ENCODE peak calls at places on chromosomes 4 and X, in nine cellular contexts. G is ecto neural progenitor cell; T is GM03348; K is bronchial epithelial cell; P is RPMI7951; H is fibroblast of lung; B is NCI-H1092; J is Right ventricle myocardium superior; R is activated effector memory CD4-positive, alpha-beta T cell treated with anti-CD3 and anti-CD28 coated beads, Interleukin-2, amount 50 U/mL, for 16 hours. U is an unnamed sample.

GRCh38 chrX:78092296-78092695 is 11.8 kb upstream of the PGK1 start:
- DNase-seq in G (peak), T (peak), K (peak), P (peak), H (peak), B (no peak), J (no peak), R (no peak), U (no peak)

GRCh38 chrX:31265383-31265782 is 193.5 kb upstream of the FTHL17 start:
- DNase-seq in G (no peak), T (no peak), K (no peak), P (no peak), H (no peak), B (no peak), J (no peak), R (no peak), U (no peak)

GRCh38 chr4:10106421-10107039 is 10.1 kb downstream of the WDR1 start:
- DNase-seq in G (no peak), T (peak), K (peak), P (peak), H (peak), B (no peak), J (peak), R (peak), U (no peak)

GRCh38 chrX:43456056-43456455 is 200.0 kb upstream of the MAOA start:
- DNase-seq in G (no peak), T (no peak), K (no peak), P (no peak), H (no peak), B (no peak), J (no peak), R (no peak), U (no peak)

GRCh38 chr4:83025563-83025962 is 9.4 kb upstream of the COPS4 start:
- DNase-seq in G (no peak), T (no peak), K (no peak), P (no peak), H (no peak), B (no peak), J (no peak), R (no peak), U (peak)

GRCh38 chr4:37970702-37971101 is 10.5 kb downstream of the PTTG2 start:
- DNase-seq in G (no peak), T (peak), K (peak), P (peak), H (peak), B (no peak), J (peak), R (peak), U (no peak)

GRCh38 chr4:122758033-122758432 is 25.5 kb downstream of the BBS12 start:
- DNase-seq in G (no peak), T (peak), K (peak), P (peak), H (peak), B (no peak), J (no peak), R (no peak), U (no peak)

GRCh38 chrX:46326161-46326560 is 219.1 kb downstream of the ZNF674 start:
- DNase-seq in G (no peak), T (no peak), K (peak), P (peak), H (peak), B (no peak), J (no peak), R (no peak), U (no peak)

GRCh38 chr4:16169491-16169890 is 56.8 kb downstream of the TAPT1 start:
- DNase-seq in G (no peak), T (no peak), K (no peak), P (no peak), H (no peak), B (no peak), J (no peak), R (peak), U (no peak)

GRCh38 chr4:138650917-138651564 is 364.5 kb upstream of the NOCT start:
- DNase-seq in G (no peak), T (peak), K (peak), P (peak), H (peak), B (no peak), J (no peak), R (no peak), U (no peak)

GRCh38 chrX:13888284-13888683 is 71.4 kb upstream of the GPM6B start:
- DNase-seq in G (no peak), T (no peak), K (no peak), P (peak), H (no peak), B (no peak), J (no peak), R (no peak), U (no peak)

GRCh38 chrX:6291444-6291843 is 62.8 kb upstream of the NLGN4X start:
- DNase-seq in G (no peak), T (no peak), K (no peak), P (no peak), H (no peak), B (no peak), J (no peak), R (no peak), U (no peak)

GRCh38 chr4:41572414-41572986 is 34.5 kb downstream of the LIMCH1 start:
- DNase-seq in G (no peak), T (no peak), K (no peak), P (no peak), H (no peak), B (no peak), J (no peak), R (no peak), U (no peak)

GRCh38 chrX:136708348-136708747 is 60.4 kb downstream of the CD40LG start:
- DNase-seq in G (no peak), T (no peak), K (peak), P (no peak), H (no peak), B (no peak), J (no peak), R (no peak), U (no peak)

GRCh38 chrX:53153581-53153980 is 59.6 kb downstream of the KANTR start:
- DNase-seq in G (no peak), T (no peak), K (no peak), P (no peak), H (no peak), B (no peak), J (no peak), R (no peak), U (no peak)

GRCh38 chr4:119543794-119544193 is 84.8 kb downstream of the PDE5A start:
- DNase-seq in G (no peak), T (no peak), K (no peak), P (no peak), H (no peak), B (no peak), J (no peak), R (no peak), U (no peak)

GRCh38 chr4:82968972-82969371 is 41.7 kb downstream of the LIN54 start:
- DNase-seq in G (no peak), T (no peak), K (no peak), P (no peak), H (no peak), B (no peak), J (no peak), R (no peak), U (no peak)

GRCh38 chrX:112901821-112902732 is 61.4 kb upstream of the AMOT start:
- DNase-seq in G (no peak), T (no peak), K (no peak), P (no peak), H (no peak), B (no peak), J (no peak), R (no peak), U (no peak)

GRCh38 chr4:7547368-7548040 is 112.8 kb upstream of the PSAPL1 start:
- DNase-seq in G (no peak), T (no peak), K (peak), P (peak), H (no peak), B (no peak), J (no peak), R (no peak), U (no peak)

GRCh38 chr4:57090099-57090498 is 20.1 kb downstream of the IGFBP7 start:
- DNase-seq in G (no peak), T (no peak), K (no peak), P (no peak), H (no peak), B (no peak), J (no peak), R (no peak), U (no peak)

GRCh38 chrX:22748093-22748999 is 251.4 kb upstream of the DDX53 start:
- DNase-seq in G (peak), T (peak), K (peak), P (peak), H (peak), B (peak), J (peak), R (peak), U (no peak)

GRCh38 chrX:11239230-11239629 is 54.0 kb upstream of the AMELX start:
- DNase-seq in G (no peak), T (peak), K (peak), P (no peak), H (peak), B (no peak), J (no peak), R (no peak), U (no peak)

GRCh38 chr4:186297013-186297645 is 31.1 kb downstream of the F11 start:
- DNase-seq in G (no peak), T (peak), K (peak), P (peak), H (peak), B (peak), J (no peak), R (no peak), U (no peak)

GRCh38 chrX:12610079-12610478 is 181.1 kb upstream of the PRPS2 start:
- DNase-seq in G (no peak), T (peak), K (peak), P (peak), H (peak), B (no peak), J (no peak), R (no peak), U (no peak)

GRCh38 chr4:73520821-73521220 is 39.3 kb downstream of the AFM start:
- DNase-seq in G (peak), T (peak), K (no peak), P (peak), H (peak), B (no peak), J (no peak), R (no peak), U (no peak)

GRCh38 chrX:19344661-19345060 is 934 bp downstream of the PDHA1 start:
- DNase-seq in G (no peak), T (no peak), K (no peak), P (no peak), H (no peak), B (no peak), J (no peak), R (no peak), U (no peak)

GRCh38 chr4:120773641-120774040 is 148.9 kb downstream of the PRDM5 start:
- DNase-seq in G (no peak), T (no peak), K (no peak), P (no peak), H (peak), B (no peak), J (no peak), R (no peak), U (no peak)

GRCh38 chr4:163548481-163549243 is 54.2 kb downstream of the TMA16 start:
- DNase-seq in G (no peak), T (peak), K (peak), P (peak), H (peak), B (no peak), J (no peak), R (no peak), U (no peak)

GRCh38 chr4:149961876-149962597 is 116.2 kb upstream of the DCLK2 start:
- DNase-seq in G (no peak), T (peak), K (peak), P (peak), H (peak), B (no peak), J (no peak), R (no peak), U (no peak)

GRCh38 chrX:69314436-69315348 is 149.4 kb upstream of the PJA1 start:
- DNase-seq in G (peak), T (no peak), K (no peak), P (no peak), H (no peak), B (peak), J (no peak), R (no peak), U (peak)

GRCh38 chrX:10350991-10351390 is 194.2 kb downstream of the CLCN4 start:
- DNase-seq in G (no peak), T (peak), K (peak), P (peak), H (peak), B (no peak), J (no peak), R (no peak), U (no peak)

GRCh38 chrX:153635788-153636668 is 11.0 kb upstream of the DUSP9 start:
- DNase-seq in G (peak), T (no peak), K (peak), P (peak), H (no peak), B (no peak), J (no peak), R (no peak), U (peak)

GRCh38 chr4:158914178-158914577 is 145.4 kb downstream of the FNIP2 start:
- DNase-seq in G (no peak), T (peak), K (peak), P (peak), H (peak), B (no peak), J (no peak), R (no peak), U (no peak)

GRCh38 chr4:181030961-181031360 is 1212.2 kb upstream of the TENM3 start:
- DNase-seq in G (no peak), T (peak), K (peak), P (peak), H (peak), B (no peak), J (no peak), R (no peak), U (no peak)